ENCODE peak calls at places on chromosomes 5 and 9, in nine cellular contexts. Y is effector memory CD4-positive, alpha-beta T cell; Q is astrocyte; K is CD4-positive, alpha-beta memory T cell; X is T-helper 1 cell; I is upper lobe of left lung; J is HFFc6; U is astrocyte of the hippocampus; H is T-helper 9 cell. Z is an unnamed sample.

GRCh38 chr5:133391349-133392136 is 220.8 kb downstream of the FSTL4 start:
- DNase-seq in Y (no peak), Q (no peak), K (no peak), X (no peak), I (no peak), J (no peak), U (no peak), H (no peak), Z (no peak)

GRCh38 chr5:54944364-54944763 is 41.0 kb downstream of the ESM1 start:
- DNase-seq in Y (peak), Q (peak), K (peak), X (peak), I (no peak), J (peak), U (peak), H (peak), Z (peak)

GRCh38 chr9:128482186-128482585 is 22.3 kb upstream of the GLE1 start:
- DNase-seq in Y (no peak), Q (no peak), K (no peak), X (no peak), I (no peak), J (no peak), U (no peak), H (no peak), Z (no peak)

GRCh38 chr5:74630387-74631087 is 10.0 kb downstream of the ENC1 start:
- DNase-seq in Y (no peak), Q (peak), K (no peak), X (peak), I (no peak), J (peak), U (peak), H (no peak), Z (peak)

GRCh38 chr5:174305241-174305681 is 259.8 kb downstream of the NSG2 start:
- DNase-seq in Y (no peak), Q (no peak), K (no peak), X (no peak), I (no peak), J (no peak), U (no peak), H (no peak), Z (no peak)

GRCh38 chr5:115033861-115034260 is 135.8 kb downstream of the TRIM36 start:
- DNase-seq in Y (no peak), Q (no peak), K (no peak), X (no peak), I (no peak), J (peak), U (peak), H (no peak), Z (no peak)

GRCh38 chr9:87713278-87713989 is 12.5 kb upstream of the CTSL start:
- DNase-seq in Y (no peak), Q (peak), K (peak), X (peak), I (peak), J (peak), U (peak), H (no peak), Z (peak)

GRCh38 chr5:931570-932145 is 39.0 kb downstream of the TRIP13 start:
- DNase-seq in Y (no peak), Q (no peak), K (no peak), X (no peak), I (no peak), J (no peak), U (no peak), H (no peak), Z (no peak)

GRCh38 chr5:53871772-53872171 is 311.3 kb downstream of the NDUFS4 start:
- DNase-seq in Y (no peak), Q (no peak), K (no peak), X (no peak), I (no peak), J (no peak), U (no peak), H (no peak), Z (no peak)

GRCh38 chr9:98087420-98088354 is 31.2 kb downstream of the NANS start:
- DNase-seq in Y (peak), Q (peak), K (peak), X (no peak), I (peak), J (no peak), U (peak), H (no peak), Z (peak)

GRCh38 chr9:103755986-103756385 is 338.1 kb upstream of the SMC2 start:
- DNase-seq in Y (no peak), Q (no peak), K (no peak), X (no peak), I (no peak), J (no peak), U (peak), H (no peak), Z (no peak)

GRCh38 chr5:87079219-87079618 is 188.5 kb upstream of the RASA1 start:
- DNase-seq in Y (no peak), Q (no peak), K (no peak), X (no peak), I (no peak), J (no peak), U (no peak), H (no peak), Z (no peak)

GRCh38 chr5:108687599-108688220 is 60.0 kb upstream of the FER start:
- DNase-seq in Y (no peak), Q (no peak), K (no peak), X (no peak), I (no peak), J (no peak), U (peak), H (no peak), Z (no peak)

GRCh38 chr5:14439087-14439841 is 142.3 kb upstream of the OTULINL start:
- DNase-seq in Y (no peak), Q (no peak), K (no peak), X (no peak), I (no peak), J (no peak), U (no peak), H (no peak), Z (peak)

GRCh38 chr5:37184748-37185364 is 64.3 kb downstream of the CPLANE1 start:
- DNase-seq in Y (no peak), Q (no peak), K (no peak), X (no peak), I (no peak), J (no peak), U (no peak), H (no peak), Z (no peak)

GRCh38 chr5:172035039-172035438 is 28.6 kb upstream of the FBXW11 start:
- DNase-seq in Y (no peak), Q (no peak), K (no peak), X (no peak), I (no peak), J (no peak), U (no peak), H (no peak), Z (no peak)

GRCh38 chr9:24071736-24072135 is 245.7 kb upstream of the ELAVL2 start:
- DNase-seq in Y (no peak), Q (peak), K (no peak), X (no peak), I (no peak), J (no peak), U (no peak), H (no peak), Z (peak)